ENCODE peak calls at places on chromosomes 1 and 21, in ten cellular contexts. H is uterus, V is HFF-Myc, O is cardiac fibroblast, T is GM12865, L is fibroblast of the aortic adventitia, C is GM06990, J is lower lobe of right lung, K is body of pancreas, E is neural progenitor cell. A is an unnamed sample.

GRCh38 chr1:64469977-64470669 is at the start of gene CACHD1:
- DNase-seq in H (peak), V (peak), O (peak), T (peak), L (peak), C (peak), J (peak), K (peak), E (peak), A (peak)

GRCh38 chr21:37365657-37366487 is 701 bp upstream of the DYRK1A start:
- DNase-seq in H (peak), V (no peak), O (peak), T (peak), L (peak), C (peak), J (peak), K (peak), E (peak), A (peak)

GRCh38 chr1:1118893-1119220 is 3.0 kb upstream of the C1orf159 start:
- DNase-seq in H (no peak), V (no peak), O (no peak), T (no peak), L (no peak), C (no peak), J (peak), K (no peak), E (no peak), A (no peak)

GRCh38 chr21:15966216-15966615 is 236.4 kb downstream of the USP25 start:
- DNase-seq in H (no peak), V (no peak), O (no peak), T (no peak), L (peak), C (no peak), J (no peak), K (no peak), E (no peak), A (no peak)

GRCh38 chr1:30847358-30847972 is 61.1 kb downstream of the SDC3 start:
- DNase-seq in H (peak), V (no peak), O (peak), T (no peak), L (no peak), C (no peak), J (peak), K (peak), E (peak), A (no peak)

GRCh38 chr1:115142616-115143015 is 53.3 kb upstream of the TSPAN2 start:
- DNase-seq in H (no peak), V (no peak), O (peak), T (no peak), L (peak), C (no peak), J (no peak), K (no peak), E (no peak), A (no peak)

GRCh38 chr1:101683136-101683535 is 313.6 kb downstream of the OLFM3 start:
- DNase-seq in H (no peak), V (no peak), O (no peak), T (no peak), L (no peak), C (no peak), J (no peak), K (no peak), E (no peak), A (no peak)

GRCh38 chr21:44738621-44739020 is 27.2 kb upstream of the TSPEAR start:
- DNase-seq in H (no peak), V (no peak), O (no peak), T (no peak), L (no peak), C (no peak), J (no peak), K (no peak), E (no peak), A (no peak)

GRCh38 chr21:15210235-15210678 is 145.5 kb upstream of the NRIP1 start:
- DNase-seq in H (no peak), V (no peak), O (peak), T (no peak), L (peak), C (no peak), J (peak), K (no peak), E (peak), A (no peak)

GRCh38 chr1:12177999-12178441 is 11.2 kb downstream of the TNFRSF1B start:
- DNase-seq in H (peak), V (no peak), O (peak), T (no peak), L (peak), C (no peak), J (peak), K (peak), E (no peak), A (peak)

GRCh38 chr1:59827055-59827643 is 12.4 kb downstream of the HOOK1 start:
- DNase-seq in H (no peak), V (no peak), O (no peak), T (no peak), L (no peak), C (no peak), J (no peak), K (no peak), E (no peak), A (no peak)

GRCh38 chr1:110291241-110292030 is 47.7 kb upstream of the RBM15 start:
- DNase-seq in H (no peak), V (no peak), O (no peak), T (no peak), L (no peak), C (no peak), J (no peak), K (no peak), E (no peak), A (peak)

GRCh38 chr21:33850985-33851384 is 64.6 kb downstream of the ATP5PO start:
- DNase-seq in H (no peak), V (no peak), O (no peak), T (no peak), L (no peak), C (no peak), J (no peak), K (no peak), E (no peak), A (no peak)

GRCh38 chr1:12473596-12474329 is 144.2 kb downstream of the DHRS3 start:
- DNase-seq in H (no peak), V (no peak), O (no peak), T (no peak), L (peak), C (no peak), J (no peak), K (no peak), E (no peak), A (peak)

GRCh38 chr1:52444465-52444864 is 40.1 kb downstream of the PRPF38A start:
- DNase-seq in H (no peak), V (no peak), O (no peak), T (no peak), L (no peak), C (no peak), J (no peak), K (no peak), E (no peak), A (no peak)

GRCh38 chr1:18972531-18972930 is 16.1 kb upstream of the IFFO2 start:
- DNase-seq in H (no peak), V (no peak), O (peak), T (no peak), L (peak), C (no peak), J (no peak), K (peak), E (no peak), A (peak)

GRCh38 chr1:101025283-101025679 is 303 bp downstream of the DPH5 start:
- DNase-seq in H (no peak), V (no peak), O (peak), T (no peak), L (no peak), C (no peak), J (no peak), K (no peak), E (no peak), A (peak)

GRCh38 chr1:150187560-150187931 is 37.8 kb downstream of the PLEKHO1 start:
- DNase-seq in H (no peak), V (no peak), O (no peak), T (no peak), L (no peak), C (peak), J (no peak), K (no peak), E (no peak), A (no peak)

GRCh38 chr1:150192012-150192411 is 42.3 kb downstream of the PLEKHO1 start:
- DNase-seq in H (no peak), V (no peak), O (peak), T (no peak), L (peak), C (no peak), J (no peak), K (no peak), E (no peak), A (peak)

GRCh38 chr1:150182233-150182632 is 32.5 kb downstream of the PLEKHO1 start:
- DNase-seq in H (no peak), V (no peak), O (no peak), T (no peak), L (no peak), C (no peak), J (no peak), K (no peak), E (no peak), A (no peak)

GRCh38 chr1:150185481-150185880 is 35.8 kb downstream of the PLEKHO1 start:
- DNase-seq in H (no peak), V (no peak), O (no peak), T (no peak), L (no peak), C (no peak), J (no peak), K (no peak), E (no peak), A (no peak)

DNA sequence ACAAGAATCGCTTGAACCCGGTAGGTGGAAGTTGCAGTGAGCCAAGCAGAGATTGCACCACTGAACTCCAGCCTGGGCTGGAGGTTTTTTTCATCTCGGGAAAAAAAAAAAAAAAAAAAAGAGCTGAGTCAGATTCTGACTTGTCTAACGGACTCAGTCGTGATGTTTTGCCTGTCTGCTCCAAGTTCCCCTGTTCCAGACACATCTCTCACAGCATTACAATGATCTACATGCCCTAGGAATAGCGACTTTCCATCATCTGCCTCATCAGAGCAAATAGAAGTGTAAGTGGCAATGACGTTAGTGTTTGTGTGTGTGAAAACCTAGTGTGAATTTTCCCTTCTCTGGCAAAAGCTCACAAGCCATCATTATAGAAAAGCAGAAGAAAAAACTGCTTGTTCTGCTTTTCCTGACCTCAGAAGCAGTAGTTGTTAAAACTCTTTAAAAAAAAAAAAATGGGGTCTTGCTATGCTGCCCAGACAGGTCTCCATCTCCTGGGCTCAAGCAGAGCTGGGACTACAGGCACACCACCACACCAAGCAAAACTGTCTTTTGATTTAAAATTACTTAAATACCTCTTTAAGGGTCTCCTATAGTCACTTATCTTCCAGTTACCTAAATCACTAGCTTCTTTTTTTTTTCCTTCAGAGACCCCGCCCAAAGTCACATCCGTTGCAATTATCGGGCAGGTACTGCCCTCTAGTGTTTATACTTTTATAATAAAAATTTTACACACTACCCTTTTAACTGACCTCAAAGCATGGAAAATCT is 37.3 kb downstream of the PLEKHO1 start:
- DNase-seq in H (no peak), V (no peak), O (peak), T (peak), L (peak), C (peak), J (no peak), K (no peak), E (peak), A (peak)
- TF ChIP-seq CTCF in H (peak), V (peak), O (peak), T (peak), L (peak), C (peak), J (peak), K (peak), E (peak), A (peak)

GRCh38 chr1:13703128-13703513 is 3.1 kb downstream of the PRDM2 start:
- DNase-seq in H (no peak), V (no peak), O (no peak), T (no peak), L (no peak), C (no peak), J (no peak), K (no peak), E (no peak), A (no peak)

GRCh38 chr1:13703558-13704485 is 3.8 kb downstream of the PRDM2 start:
- DNase-seq in H (no peak), V (no peak), O (no peak), T (no peak), L (no peak), C (no peak), J (no peak), K (no peak), E (no peak), A (no peak)

GRCh38 chr1:13700521-13701273 is 709 bp downstream of the PRDM2 start:
- DNase-seq in H (peak), V (peak), O (peak), T (peak), L (peak), C (peak), J (peak), K (peak), E (peak), A (peak)

GRCh38 chr1:13701274-13701650 is 1.3 kb downstream of the PRDM2 start:
- DNase-seq in H (no peak), V (no peak), O (no peak), T (peak), L (no peak), C (peak), J (no peak), K (no peak), E (no peak), A (no peak)

GRCh38 chr1:13702425-13703127 is 2.6 kb downstream of the PRDM2 start:
- DNase-seq in H (no peak), V (no peak), O (no peak), T (peak), L (no peak), C (peak), J (no peak), K (no peak), E (no peak), A (no peak)
- H3K4me3 ChIP-seq in H (no peak), V (no peak), O (no peak), T (peak), L (no peak), C (peak), J (no peak), K (no peak), E (no peak), A (no peak)

GRCh38 chr21:28826569-28826968 is 166.1 kb downstream of the LTN1 start:
- DNase-seq in H (no peak), V (no peak), O (no peak), T (no peak), L (no peak), C (no peak), J (no peak), K (no peak), E (no peak), A (no peak)
- TF ChIP-seq CTCF in H (no peak), V (no peak), O (no peak), T (no peak), L (no peak), C (no peak), J (no peak), K (no peak), E (no peak), A (no peak)

GRCh38 chr1:171655215-171656116 is 3.0 kb upstream of the MYOC start:
- DNase-seq in H (peak), V (no peak), O (peak), T (peak), L (peak), C (peak), J (peak), K (peak), E (peak), A (peak)
- H3K4me3 ChIP-seq in H (no peak), V (no peak), O (peak), T (no peak), L (peak), C (peak), J (peak), K (no peak), E (no peak), A (peak)

GRCh38 chr1:42145190-42145716 is 8.0 kb upstream of the GUCA2B start:
- DNase-seq in H (no peak), V (no peak), O (no peak), T (no peak), L (no peak), C (no peak), J (no peak), K (no peak), E (no peak), A (no peak)

GRCh38 chr1:42145726-42146125 is 7.5 kb upstream of the GUCA2B start:
- DNase-seq in H (no peak), V (no peak), O (no peak), T (no peak), L (no peak), C (no peak), J (no peak), K (no peak), E (no peak), A (no peak)

GRCh38 chr1:42144336-42145189 is 8.6 kb upstream of the GUCA2B start:
- DNase-seq in H (no peak), V (no peak), O (no peak), T (no peak), L (no peak), C (no peak), J (no peak), K (no peak), E (no peak), A (no peak)

GRCh38 chr1:42142894-42143675 is 10.1 kb upstream of the GUCA2B start:
- DNase-seq in H (no peak), V (no peak), O (no peak), T (peak), L (no peak), C (no peak), J (peak), K (no peak), E (no peak), A (no peak)

GRCh38 chr1:42143875-42144274 is 9.3 kb upstream of the GUCA2B start:
- DNase-seq in H (no peak), V (no peak), O (no peak), T (no peak), L (no peak), C (no peak), J (no peak), K (no peak), E (no peak), A (no peak)
- TF ChIP-seq CTCF in H (no peak), V (no peak), O (no peak), T (no peak), L (no peak), C (no peak), J (no peak), K (no peak), E (no peak), A (no peak)

GRCh38 chr1:167446946-167447345 is 71.4 kb downstream of the CD247 start:
- DNase-seq in H (no peak), V (no peak), O (no peak), T (no peak), L (no peak), C (no peak), J (no peak), K (no peak), E (no peak), A (no peak)
- H3K4me3 ChIP-seq in H (no peak), V (no peak), O (no peak), T (no peak), L (no peak), C (no peak), J (no peak), K (no peak), E (no peak), A (no peak)

GRCh38 chr1:212700892-212701819 is 1.5 kb upstream of the BATF3 start:
- DNase-seq in H (peak), V (no peak), O (peak), T (peak), L (peak), C (no peak), J (peak), K (peak), E (peak), A (peak)

GRCh38 chr1:212700597-212700891 is 904 bp upstream of the BATF3 start:
- DNase-seq in H (no peak), V (no peak), O (no peak), T (no peak), L (no peak), C (no peak), J (no peak), K (peak), E (no peak), A (no peak)

GRCh38 chr1:212702672-212703071 is 3.0 kb upstream of the BATF3 start:
- DNase-seq in H (no peak), V (no peak), O (no peak), T (no peak), L (no peak), C (no peak), J (no peak), K (no peak), E (no peak), A (no peak)

GRCh38 chr1:212699839-212700596 is at the start of gene BATF3:
- DNase-seq in H (peak), V (no peak), O (no peak), T (peak), L (no peak), C (peak), J (peak), K (peak), E (peak), A (peak)

GRCh38 chr1:212701910-212702309 is 2.3 kb upstream of the BATF3 start:
- DNase-seq in H (no peak), V (no peak), O (no peak), T (no peak), L (no peak), C (no peak), J (no peak), K (no peak), E (no peak), A (no peak)
- TF ChIP-seq CTCF in H (no peak), V (no peak), O (no peak), T (no peak), L (peak), C (no peak), J (no peak), K (no peak), E (no peak), A (no peak)

GRCh38 chr1:38293530-38293929 is 246.9 kb upstream of the POU3F1 start:
- DNase-seq in H (no peak), V (no peak), O (no peak), T (peak), L (no peak), C (no peak), J (no peak), K (no peak), E (no peak), A (no peak)
- H3K4me3 ChIP-seq in H (no peak), V (no peak), O (no peak), T (no peak), L (no peak), C (no peak), J (no peak), K (no peak), E (no peak), A (no peak)

GRCh38 chr1:240860023-240860422 is 248.1 kb upstream of the GREM2 start:
- DNase-seq in H (no peak), V (no peak), O (no peak), T (no peak), L (no peak), C (no peak), J (no peak), K (no peak), E (no peak), A (no peak)

DNA sequence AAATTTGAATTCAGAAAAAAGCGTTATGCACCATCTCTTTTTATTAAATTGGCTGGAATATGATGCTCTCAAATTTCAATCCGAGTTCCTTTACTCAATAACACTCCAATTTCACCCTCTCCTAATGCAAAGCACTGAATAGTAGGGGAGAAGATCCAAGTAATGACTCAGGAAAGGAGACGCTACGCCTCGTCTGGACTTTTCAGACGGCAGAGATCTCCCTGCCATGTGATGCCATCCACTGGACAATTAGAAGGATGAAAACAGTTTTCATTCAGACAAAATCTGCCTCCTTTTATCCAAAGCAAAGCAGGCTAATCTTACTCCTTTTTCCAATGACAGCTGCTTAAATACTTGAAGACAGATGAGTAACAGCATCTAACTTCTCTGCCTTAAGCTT is 242.4 kb upstream of the GREM2 start:
- DNase-seq in H (no peak), V (no peak), O (peak), T (no peak), L (peak), C (no peak), J (no peak), K (no peak), E (no peak), A (peak)
- TF ChIP-seq CTCF in H (no peak), V (no peak), O (no peak), T (no peak), L (peak), C (no peak), J (no peak), K (no peak), E (no peak), A (peak)

A was measured in AG10803.